ENCODE peak calls at places on chromosomes 2 and 18, in seven cellular contexts. One of them, this sample, is unnamed.

GRCh38 chr18:25843791-25844190 is 246.6 kb downstream of the SS18 start:
- DNase-seq in NCI-H524: no peak
- DNase-seq in EH: no peak
- DNase-seq in CD8-positive, alpha-beta memory T cell: no peak
- DNase-seq in AG20443: no peak
- DNase-seq in activated CD8-positive, alpha-beta T cell treated with anti-CD3 and anti-CD28 coated beads, Interleukin-2, amount 10 ng/mL, durations not matched to agents 7 days and 5 days: no peak
- DNase-seq in LoVo: no peak
- DNase-seq in this sample: no peak

GRCh38 chr2:31253344-31254155 is 19.6 kb downstream of the EHD3 start:
- DNase-seq in activated CD8-positive, alpha-beta T cell treated with anti-CD3 and anti-CD28 coated beads, Interleukin-2, amount 10 ng/mL, durations not matched to agents 7 days and 5 days: no peak
- DNase-seq in EH: no peak
- DNase-seq in LoVo: no peak
- DNase-seq in CD8-positive, alpha-beta memory T cell: no peak
- DNase-seq in AG20443: no peak
- DNase-seq in NCI-H524: no peak
- DNase-seq in this sample: no peak

GRCh38 chr2:74835831-74836674 is 2.1 kb downstream of the HK2 start:
- DNase-seq in AG20443: peak; percentile 51
- DNase-seq in CD8-positive, alpha-beta memory T cell: peak; percentile 19
- DNase-seq in activated CD8-positive, alpha-beta T cell treated with anti-CD3 and anti-CD28 coated beads, Interleukin-2, amount 10 ng/mL, durations not matched to agents 7 days and 5 days: no peak
- DNase-seq in LoVo: peak; percentile 67
- DNase-seq in EH: peak; percentile 47
- DNase-seq in NCI-H524: peak; percentile 46
- DNase-seq in this sample: peak; percentile 91

GRCh38 chr2:45857848-45858520 is 206.5 kb downstream of the PRKCE start:
- DNase-seq in activated CD8-positive, alpha-beta T cell treated with anti-CD3 and anti-CD28 coated beads, Interleukin-2, amount 10 ng/mL, durations not matched to agents 7 days and 5 days: no peak
- DNase-seq in LoVo: no peak
- DNase-seq in AG20443: no peak
- DNase-seq in NCI-H524: no peak
- DNase-seq in EH: no peak
- DNase-seq in CD8-positive, alpha-beta memory T cell: no peak
- DNase-seq in this sample: no peak

GRCh38 chr2:190344275-190344827 is 962 bp downstream of the INPP1 start:
- DNase-seq in LoVo: peak; percentile 61
- DNase-seq in EH: no peak
- DNase-seq in activated CD8-positive, alpha-beta T cell treated with anti-CD3 and anti-CD28 coated beads, Interleukin-2, amount 10 ng/mL, durations not matched to agents 7 days and 5 days: no peak
- DNase-seq in CD8-positive, alpha-beta memory T cell: no peak
- DNase-seq in AG20443: no peak
- DNase-seq in NCI-H524: peak; percentile 17
- DNase-seq in this sample: no peak

GRCh38 chr2:240604291-240604938 is 17.9 kb downstream of the CAPN10 start:
- DNase-seq in NCI-H524: no peak
- DNase-seq in LoVo: peak; percentile 72
- DNase-seq in AG20443: peak; percentile 71
- DNase-seq in activated CD8-positive, alpha-beta T cell treated with anti-CD3 and anti-CD28 coated beads, Interleukin-2, amount 10 ng/mL, durations not matched to agents 7 days and 5 days: no peak
- DNase-seq in EH: peak; percentile 62
- DNase-seq in CD8-positive, alpha-beta memory T cell: no peak
- DNase-seq in this sample: peak; percentile 100

GRCh38 chr2:118902279-118903028 is 39.5 kb upstream of the MARCO start:
- DNase-seq in NCI-H524: no peak
- DNase-seq in EH: no peak
- DNase-seq in CD8-positive, alpha-beta memory T cell: no peak
- DNase-seq in activated CD8-positive, alpha-beta T cell treated with anti-CD3 and anti-CD28 coated beads, Interleukin-2, amount 10 ng/mL, durations not matched to agents 7 days and 5 days: no peak
- DNase-seq in LoVo: peak; percentile 14
- DNase-seq in AG20443: no peak
- DNase-seq in this sample: peak; percentile 42

GRCh38 chr2:148813603-148814065 is 61.4 kb upstream of the KIF5C start:
- DNase-seq in CD8-positive, alpha-beta memory T cell: peak; percentile 52
- DNase-seq in activated CD8-positive, alpha-beta T cell treated with anti-CD3 and anti-CD28 coated beads, Interleukin-2, amount 10 ng/mL, durations not matched to agents 7 days and 5 days: peak; percentile 69
- DNase-seq in LoVo: no peak
- DNase-seq in NCI-H524: no peak
- DNase-seq in EH: no peak
- DNase-seq in AG20443: no peak
- DNase-seq in this sample: no peak

GRCh38 chr18:73414598-73414997 is 546.8 kb upstream of the NETO1 start:
- DNase-seq in AG20443: no peak
- DNase-seq in EH: no peak
- DNase-seq in NCI-H524: no peak
- DNase-seq in CD8-positive, alpha-beta memory T cell: no peak
- DNase-seq in LoVo: no peak
- DNase-seq in activated CD8-positive, alpha-beta T cell treated with anti-CD3 and anti-CD28 coated beads, Interleukin-2, amount 10 ng/mL, durations not matched to agents 7 days and 5 days: no peak
- DNase-seq in this sample: no peak

GRCh38 chr2:72937356-72937669 is 20.0 kb downstream of the EMX1 start:
- DNase-seq in NCI-H524: peak; percentile 64
- DNase-seq in AG20443: peak; percentile 56
- DNase-seq in LoVo: no peak
- DNase-seq in activated CD8-positive, alpha-beta T cell treated with anti-CD3 and anti-CD28 coated beads, Interleukin-2, amount 10 ng/mL, durations not matched to agents 7 days and 5 days: no peak
- DNase-seq in EH: peak; percentile 22
- DNase-seq in CD8-positive, alpha-beta memory T cell: no peak
- DNase-seq in this sample: no peak

GRCh38 chr2:9220201-9220600 is 13.6 kb downstream of the ASAP2 start:
- DNase-seq in NCI-H524: no peak
- DNase-seq in LoVo: no peak
- DNase-seq in CD8-positive, alpha-beta memory T cell: no peak
- DNase-seq in AG20443: no peak
- DNase-seq in EH: peak; percentile 25
- DNase-seq in activated CD8-positive, alpha-beta T cell treated with anti-CD3 and anti-CD28 coated beads, Interleukin-2, amount 10 ng/mL, durations not matched to agents 7 days and 5 days: no peak
- DNase-seq in this sample: no peak

GRCh38 chr2:234635284-234635683 is 138.4 kb upstream of the ARL4C start:
- DNase-seq in EH: peak; percentile 18
- DNase-seq in activated CD8-positive, alpha-beta T cell treated with anti-CD3 and anti-CD28 coated beads, Interleukin-2, amount 10 ng/mL, durations not matched to agents 7 days and 5 days: no peak
- DNase-seq in AG20443: no peak
- DNase-seq in NCI-H524: no peak
- DNase-seq in CD8-positive, alpha-beta memory T cell: no peak
- DNase-seq in LoVo: no peak
- DNase-seq in this sample: no peak

GRCh38 chr18:48831113-48831759 is 119.5 kb downstream of the SMAD7 start:
- DNase-seq in NCI-H524: no peak
- DNase-seq in CD8-positive, alpha-beta memory T cell: no peak
- DNase-seq in EH: no peak
- DNase-seq in LoVo: no peak
- DNase-seq in AG20443: no peak
- DNase-seq in activated CD8-positive, alpha-beta T cell treated with anti-CD3 and anti-CD28 coated beads, Interleukin-2, amount 10 ng/mL, durations not matched to agents 7 days and 5 days: peak; percentile 14
- DNase-seq in this sample: peak; percentile 70

GRCh38 chr18:45008694-45009372 is 328.1 kb downstream of the SETBP1 start:
- DNase-seq in activated CD8-positive, alpha-beta T cell treated with anti-CD3 and anti-CD28 coated beads, Interleukin-2, amount 10 ng/mL, durations not matched to agents 7 days and 5 days: peak; percentile 31
- DNase-seq in AG20443: no peak
- DNase-seq in LoVo: no peak
- DNase-seq in CD8-positive, alpha-beta memory T cell: no peak
- DNase-seq in EH: no peak
- DNase-seq in NCI-H524: no peak
- DNase-seq in this sample: no peak

GRCh38 chr18:11512096-11513030 is 97.0 kb upstream of the SLC35G4 start:
- DNase-seq in LoVo: no peak
- DNase-seq in activated CD8-positive, alpha-beta T cell treated with anti-CD3 and anti-CD28 coated beads, Interleukin-2, amount 10 ng/mL, durations not matched to agents 7 days and 5 days: no peak
- DNase-seq in AG20443: no peak
- DNase-seq in CD8-positive, alpha-beta memory T cell: no peak
- DNase-seq in EH: peak; percentile 26
- DNase-seq in NCI-H524: peak; percentile 34
- DNase-seq in this sample: no peak

GRCh38 chr2:53512071-53512841 is 255.3 kb upstream of the CHAC2 start:
- DNase-seq in NCI-H524: no peak
- DNase-seq in CD8-positive, alpha-beta memory T cell: no peak
- DNase-seq in EH: peak; percentile 60
- DNase-seq in activated CD8-positive, alpha-beta T cell treated with anti-CD3 and anti-CD28 coated beads, Interleukin-2, amount 10 ng/mL, durations not matched to agents 7 days and 5 days: no peak
- DNase-seq in AG20443: peak; percentile 44
- DNase-seq in LoVo: no peak
- DNase-seq in this sample: peak; percentile 59

GRCh38 chr2:239443666-239444567 is 43.1 kb upstream of the HDAC4 start:
- DNase-seq in LoVo: peak; percentile 3
- DNase-seq in CD8-positive, alpha-beta memory T cell: no peak
- DNase-seq in NCI-H524: no peak
- DNase-seq in AG20443: peak; percentile 69
- DNase-seq in EH: peak; percentile 73
- DNase-seq in activated CD8-positive, alpha-beta T cell treated with anti-CD3 and anti-CD28 coated beads, Interleukin-2, amount 10 ng/mL, durations not matched to agents 7 days and 5 days: peak; percentile 8
- DNase-seq in this sample: peak; percentile 86

GRCh38 chr2:129754431-129754830 is 225.0 kb upstream of the RAB6C start:
- DNase-seq in LoVo: no peak
- DNase-seq in CD8-positive, alpha-beta memory T cell: no peak
- DNase-seq in NCI-H524: no peak
- DNase-seq in EH: no peak
- DNase-seq in AG20443: no peak
- DNase-seq in activated CD8-positive, alpha-beta T cell treated with anti-CD3 and anti-CD28 coated beads, Interleukin-2, amount 10 ng/mL, durations not matched to agents 7 days and 5 days: no peak
- DNase-seq in this sample: no peak

GRCh38 chr2:109272461-109272860 is 143.5 kb downstream of the SH3RF3 start:
- DNase-seq in NCI-H524: no peak
- DNase-seq in CD8-positive, alpha-beta memory T cell: no peak
- DNase-seq in activated CD8-positive, alpha-beta T cell treated with anti-CD3 and anti-CD28 coated beads, Interleukin-2, amount 10 ng/mL, durations not matched to agents 7 days and 5 days: no peak
- DNase-seq in LoVo: no peak
- DNase-seq in EH: no peak
- DNase-seq in AG20443: no peak
- DNase-seq in this sample: peak; percentile 50

GRCh38 chr2:233225230-233226068 is 26.0 kb upstream of the ATG16L1 start:
- DNase-seq in activated CD8-positive, alpha-beta T cell treated with anti-CD3 and anti-CD28 coated beads, Interleukin-2, amount 10 ng/mL, durations not matched to agents 7 days and 5 days: no peak
- DNase-seq in LoVo: no peak
- DNase-seq in AG20443: no peak
- DNase-seq in CD8-positive, alpha-beta memory T cell: no peak
- DNase-seq in EH: no peak
- DNase-seq in NCI-H524: no peak
- DNase-seq in this sample: no peak

GRCh38 chr2:46803911-46804670 is 111.5 kb downstream of the MCFD2 start:
- DNase-seq in AG20443: peak; percentile 91
- DNase-seq in activated CD8-positive, alpha-beta T cell treated with anti-CD3 and anti-CD28 coated beads, Interleukin-2, amount 10 ng/mL, durations not matched to agents 7 days and 5 days: peak; percentile 13
- DNase-seq in NCI-H524: no peak
- DNase-seq in CD8-positive, alpha-beta memory T cell: no peak
- DNase-seq in LoVo: peak; percentile 63
- DNase-seq in EH: peak; percentile 97
- DNase-seq in this sample: peak; percentile 94

This sample was measured in osteoblast.